ENCODE peak calls at places on chromosomes 3 and 15, in five cellular contexts. One of them, this sample, is unnamed.

GRCh38 chr15:73781038-73781925 is 28.1 kb upstream of the INSYN1 start:
- DNase-seq in activated CD4-positive, alpha-beta T cell treated with anti-CD3 and anti-CD28 coated beads for 1 hour: no peak
- DNase-seq in fibroblast of mammary gland: peak
- DNase-seq in GM03348: peak
- DNase-seq in CD8-positive, alpha-beta memory T cell: no peak
- DNase-seq in this sample: no peak

GRCh38 chr3:136750209-136750921 is 1.8 kb downstream of the STAG1 start:
- DNase-seq in activated CD4-positive, alpha-beta T cell treated with anti-CD3 and anti-CD28 coated beads for 1 hour: no peak
- DNase-seq in fibroblast of mammary gland: peak
- DNase-seq in GM03348: no peak
- DNase-seq in CD8-positive, alpha-beta memory T cell: no peak
- DNase-seq in this sample: no peak

GRCh38 chr3:143412084-143412483 is 292.5 kb downstream of the CHST2 start:
- DNase-seq in activated CD4-positive, alpha-beta T cell treated with anti-CD3 and anti-CD28 coated beads for 1 hour: no peak
- DNase-seq in fibroblast of mammary gland: no peak
- DNase-seq in GM03348: no peak
- DNase-seq in CD8-positive, alpha-beta memory T cell: no peak
- DNase-seq in this sample: no peak

GRCh38 chr15:63250312-63250965 is 27.0 kb upstream of the APH1B start:
- DNase-seq in activated CD4-positive, alpha-beta T cell treated with anti-CD3 and anti-CD28 coated beads for 1 hour: no peak
- DNase-seq in fibroblast of mammary gland: peak
- DNase-seq in GM03348: peak
- DNase-seq in CD8-positive, alpha-beta memory T cell: no peak
- DNase-seq in this sample: no peak

GRCh38 chr3:76789262-76789661 is 250.6 kb upstream of the ROBO2 start:
- DNase-seq in activated CD4-positive, alpha-beta T cell treated with anti-CD3 and anti-CD28 coated beads for 1 hour: no peak
- DNase-seq in fibroblast of mammary gland: no peak
- DNase-seq in GM03348: no peak
- DNase-seq in CD8-positive, alpha-beta memory T cell: no peak
- DNase-seq in this sample: no peak

GRCh38 chr15:57085267-57085666 is 166.8 kb downstream of the TCF12 start:
- DNase-seq in activated CD4-positive, alpha-beta T cell treated with anti-CD3 and anti-CD28 coated beads for 1 hour: no peak
- DNase-seq in fibroblast of mammary gland: peak
- DNase-seq in GM03348: no peak
- DNase-seq in CD8-positive, alpha-beta memory T cell: no peak
- DNase-seq in this sample: no peak

GRCh38 chr3:157549498-157549897 is 46.3 kb upstream of the VEPH1 start:
- DNase-seq in activated CD4-positive, alpha-beta T cell treated with anti-CD3 and anti-CD28 coated beads for 1 hour: no peak
- DNase-seq in fibroblast of mammary gland: no peak
- DNase-seq in GM03348: no peak
- DNase-seq in CD8-positive, alpha-beta memory T cell: no peak
- DNase-seq in this sample: no peak

GRCh38 chr15:58453931-58454793 is 22.4 kb downstream of the LIPC start:
- DNase-seq in activated CD4-positive, alpha-beta T cell treated with anti-CD3 and anti-CD28 coated beads for 1 hour: no peak
- DNase-seq in fibroblast of mammary gland: peak
- DNase-seq in GM03348: no peak
- DNase-seq in CD8-positive, alpha-beta memory T cell: no peak
- DNase-seq in this sample: no peak

GRCh38 chr15:64837502-64837901 is 4.2 kb upstream of the PLEKHO2 start:
- DNase-seq in activated CD4-positive, alpha-beta T cell treated with anti-CD3 and anti-CD28 coated beads for 1 hour: no peak
- DNase-seq in fibroblast of mammary gland: no peak
- DNase-seq in GM03348: no peak
- DNase-seq in CD8-positive, alpha-beta memory T cell: peak
- DNase-seq in this sample: no peak

GRCh38 chr3:17905996-17906395 is 163.6 kb upstream of the TBC1D5 start:
- DNase-seq in activated CD4-positive, alpha-beta T cell treated with anti-CD3 and anti-CD28 coated beads for 1 hour: no peak
- DNase-seq in fibroblast of mammary gland: no peak
- DNase-seq in GM03348: no peak
- DNase-seq in CD8-positive, alpha-beta memory T cell: no peak
- DNase-seq in this sample: peak

GRCh38 chr3:14361068-14361677 is 41.2 kb upstream of the SLC6A6 start:
- DNase-seq in activated CD4-positive, alpha-beta T cell treated with anti-CD3 and anti-CD28 coated beads for 1 hour: no peak
- DNase-seq in fibroblast of mammary gland: no peak
- DNase-seq in GM03348: no peak
- DNase-seq in CD8-positive, alpha-beta memory T cell: no peak
- DNase-seq in this sample: no peak

GRCh38 chr15:66862111-66862815 is 160.2 kb downstream of the SMAD6 start:
- DNase-seq in activated CD4-positive, alpha-beta T cell treated with anti-CD3 and anti-CD28 coated beads for 1 hour: no peak
- DNase-seq in fibroblast of mammary gland: peak
- DNase-seq in GM03348: peak
- DNase-seq in CD8-positive, alpha-beta memory T cell: no peak
- DNase-seq in this sample: no peak

GRCh38 chr3:188979236-188979635 is 192.5 kb upstream of the TPRG1 start:
- DNase-seq in activated CD4-positive, alpha-beta T cell treated with anti-CD3 and anti-CD28 coated beads for 1 hour: no peak
- DNase-seq in fibroblast of mammary gland: no peak
- DNase-seq in GM03348: no peak
- DNase-seq in CD8-positive, alpha-beta memory T cell: no peak
- DNase-seq in this sample: no peak

GRCh38 chr3:100737334-100737733 is 28.0 kb downstream of the TFG start:
- DNase-seq in activated CD4-positive, alpha-beta T cell treated with anti-CD3 and anti-CD28 coated beads for 1 hour: no peak
- DNase-seq in fibroblast of mammary gland: peak
- DNase-seq in GM03348: peak
- DNase-seq in CD8-positive, alpha-beta memory T cell: no peak
- DNase-seq in this sample: no peak

GRCh38 chr3:52039846-52040245 is 16.5 kb downstream of the DUSP7 start:
- DNase-seq in activated CD4-positive, alpha-beta T cell treated with anti-CD3 and anti-CD28 coated beads for 1 hour: no peak
- DNase-seq in fibroblast of mammary gland: no peak
- DNase-seq in GM03348: no peak
- DNase-seq in CD8-positive, alpha-beta memory T cell: no peak
- DNase-seq in this sample: no peak

GRCh38 chr3:129399895-129400357 is 28.5 kb downstream of the EFCAB12 start:
- DNase-seq in activated CD4-positive, alpha-beta T cell treated with anti-CD3 and anti-CD28 coated beads for 1 hour: no peak
- DNase-seq in fibroblast of mammary gland: peak
- DNase-seq in GM03348: no peak
- DNase-seq in CD8-positive, alpha-beta memory T cell: no peak
- DNase-seq in this sample: no peak

GRCh38 chr3:73094127-73094526 is 32.7 kb downstream of the EBLN2 start:
- DNase-seq in activated CD4-positive, alpha-beta T cell treated with anti-CD3 and anti-CD28 coated beads for 1 hour: no peak
- DNase-seq in fibroblast of mammary gland: no peak
- DNase-seq in GM03348: peak
- DNase-seq in CD8-positive, alpha-beta memory T cell: no peak
- DNase-seq in this sample: no peak

GRCh38 chr3:58062469-58062868 is 54.2 kb downstream of the FLNB start:
- DNase-seq in activated CD4-positive, alpha-beta T cell treated with anti-CD3 and anti-CD28 coated beads for 1 hour: no peak
- DNase-seq in fibroblast of mammary gland: peak
- DNase-seq in GM03348: peak
- DNase-seq in CD8-positive, alpha-beta memory T cell: no peak
- DNase-seq in this sample: no peak

GRCh38 chr3:134312873-134313838 is 61.1 kb downstream of the AMOTL2 start:
- DNase-seq in activated CD4-positive, alpha-beta T cell treated with anti-CD3 and anti-CD28 coated beads for 1 hour: no peak
- DNase-seq in fibroblast of mammary gland: peak
- DNase-seq in GM03348: peak
- DNase-seq in CD8-positive, alpha-beta memory T cell: no peak
- DNase-seq in this sample: no peak

GRCh38 chr15:68991723-68992122 is 22.8 kb upstream of the NOX5 start:
- DNase-seq in activated CD4-positive, alpha-beta T cell treated with anti-CD3 and anti-CD28 coated beads for 1 hour: no peak
- DNase-seq in fibroblast of mammary gland: no peak
- DNase-seq in GM03348: no peak
- DNase-seq in CD8-positive, alpha-beta memory T cell: no peak
- DNase-seq in this sample: no peak

GRCh38 chr3:51004235-51004634 is 329.5 kb downstream of the DOCK3 start:
- DNase-seq in activated CD4-positive, alpha-beta T cell treated with anti-CD3 and anti-CD28 coated beads for 1 hour: no peak
- DNase-seq in fibroblast of mammary gland: no peak
- DNase-seq in GM03348: no peak
- DNase-seq in CD8-positive, alpha-beta memory T cell: no peak
- DNase-seq in this sample: no peak

GRCh38 chr15:68626739-68627138 is 47.9 kb downstream of the CORO2B start:
- DNase-seq in activated CD4-positive, alpha-beta T cell treated with anti-CD3 and anti-CD28 coated beads for 1 hour: no peak
- DNase-seq in fibroblast of mammary gland: peak
- DNase-seq in GM03348: no peak
- DNase-seq in CD8-positive, alpha-beta memory T cell: no peak
- DNase-seq in this sample: no peak

GRCh38 chr3:6354653-6355052 is 506.3 kb upstream of the GRM7 start:
- DNase-seq in activated CD4-positive, alpha-beta T cell treated with anti-CD3 and anti-CD28 coated beads for 1 hour: no peak
- DNase-seq in fibroblast of mammary gland: no peak
- DNase-seq in GM03348: no peak
- DNase-seq in CD8-positive, alpha-beta memory T cell: no peak
- DNase-seq in this sample: no peak

GRCh38 chr3:10354373-10355015 is 33.6 kb upstream of the SEC13 start:
- DNase-seq in activated CD4-positive, alpha-beta T cell treated with anti-CD3 and anti-CD28 coated beads for 1 hour: no peak
- DNase-seq in fibroblast of mammary gland: peak
- DNase-seq in GM03348: no peak
- DNase-seq in CD8-positive, alpha-beta memory T cell: no peak
- DNase-seq in this sample: no peak

GRCh38 chr15:74050127-74050526 is 32.2 kb downstream of the GOLGA6A start:
- DNase-seq in activated CD4-positive, alpha-beta T cell treated with anti-CD3 and anti-CD28 coated beads for 1 hour: no peak
- DNase-seq in fibroblast of mammary gland: no peak
- DNase-seq in GM03348: no peak
- DNase-seq in CD8-positive, alpha-beta memory T cell: no peak
- DNase-seq in this sample: no peak

GRCh38 chr3:94249491-94250079 is 186.7 kb downstream of the NSUN3 start:
- DNase-seq in activated CD4-positive, alpha-beta T cell treated with anti-CD3 and anti-CD28 coated beads for 1 hour: peak
- DNase-seq in fibroblast of mammary gland: peak
- DNase-seq in GM03348: peak
- DNase-seq in CD8-positive, alpha-beta memory T cell: peak
- DNase-seq in this sample: peak

GRCh38 chr3:29181149-29181780 is 99.6 kb upstream of the RBMS3 start:
- DNase-seq in activated CD4-positive, alpha-beta T cell treated with anti-CD3 and anti-CD28 coated beads for 1 hour: no peak
- DNase-seq in fibroblast of mammary gland: no peak
- DNase-seq in GM03348: no peak
- DNase-seq in CD8-positive, alpha-beta memory T cell: no peak
- DNase-seq in this sample: no peak

GRCh38 chr3:184582583-184582982 is 21.0 kb downstream of the EPHB3 start:
- DNase-seq in activated CD4-positive, alpha-beta T cell treated with anti-CD3 and anti-CD28 coated beads for 1 hour: no peak
- DNase-seq in fibroblast of mammary gland: peak
- DNase-seq in GM03348: peak
- DNase-seq in CD8-positive, alpha-beta memory T cell: no peak
- DNase-seq in this sample: no peak

GRCh38 chr3:123352134-123352554 is 96.7 kb downstream of the ADCY5 start:
- DNase-seq in activated CD4-positive, alpha-beta T cell treated with anti-CD3 and anti-CD28 coated beads for 1 hour: no peak
- DNase-seq in fibroblast of mammary gland: no peak
- DNase-seq in GM03348: no peak
- DNase-seq in CD8-positive, alpha-beta memory T cell: no peak
- DNase-seq in this sample: no peak

This sample was measured in CMK.